ENCODE peak calls at places on chromosomes 7 and 10, in eight cellular contexts. V is ovary, P is heart right ventricle, Z is right lobe of liver, M is OCI-LY7, H is PC-3, O is K562, T is neural progenitor cell. A is an unnamed sample. For H3K4me1, the result is how much of the 10 kb centered on the place peaks cover.

GRCh38 chr7:5419523-5420107 is 4.0 kb downstream of the TNRC18 start:
- DNase-seq in M (no peak), T (peak), V (no peak), P (peak), Z (no peak), H (peak), O (no peak), A (no peak)

GRCh38 chr7:31122649-31123058 is 70.5 kb downstream of the ADCYAP1R1 start:
- DNase-seq in H (peak), V (peak), T (peak), P (peak), Z (no peak), M (peak), O (peak), A (peak)

GRCh38 chr7:26637610-26638009 is 226.8 kb downstream of the SKAP2 start:
- DNase-seq in H (no peak), O (no peak), P (no peak), Z (no peak), V (no peak), T (no peak), M (no peak), A (no peak)

GRCh38 chr7:128827248-128827958 is 2.8 kb upstream of the FLNC start:
- DNase-seq in P (peak), Z (peak), T (peak), H (peak), O (peak), M (no peak), V (no peak), A (no peak)

GRCh38 chr10:33066558-33067236 is 108.7 kb upstream of the ITGB1 start:
- DNase-seq in Z (no peak), O (no peak), P (no peak), M (no peak), T (no peak), V (no peak), H (peak), A (no peak)

GRCh38 chr7:542131-542934 is 22.7 kb upstream of the PDGFA start:
- DNase-seq in M (no peak), V (no peak), Z (no peak), O (no peak), T (peak), P (peak), H (no peak), A (peak)

GRCh38 chr10:35324196-35324595 is 12.1 kb upstream of the CCNY start:
- DNase-seq in H (peak), O (no peak), V (no peak), M (no peak), Z (no peak), P (no peak), T (no peak), A (no peak)

GRCh38 chr7:42868456-42868855 is 43.4 kb downstream of the C7orf25 start:
- DNase-seq in T (no peak), O (no peak), M (no peak), P (no peak), Z (no peak), H (no peak), V (no peak), A (no peak)

GRCh38 chr7:100127866-100128601 is 1.3 kb downstream of the MBLAC1 start:
- DNase-seq in P (no peak), O (no peak), T (peak), M (peak), V (no peak), H (peak), Z (no peak), A (no peak)

GRCh38 chr7:80206763-80207162 is 72.1 kb downstream of the GNAI1 start:
- DNase-seq in V (no peak), T (no peak), P (no peak), H (no peak), O (no peak), M (no peak), Z (no peak), A (no peak)

GRCh38 chr10:4512557-4513286 is 313.3 kb upstream of the AKR1E2 start:
- DNase-seq in Z (no peak), M (peak), V (no peak), H (peak), P (peak), O (no peak), T (peak), A (peak)

GRCh38 chr7:125279956-125280355 is 350.3 kb upstream of the POT1 start:
- DNase-seq in O (no peak), V (no peak), H (no peak), P (no peak), Z (no peak), M (no peak), T (no peak), A (no peak)

GRCh38 chr10:132575320-132576201 is 38.0 kb downstream of the INPP5A start:
- DNase-seq in O (no peak), H (peak), Z (peak), V (peak), P (no peak), M (no peak), T (no peak), A (no peak)

GRCh38 chr10:92931597-92931996 is 83.3 kb downstream of the EXOC6 start:
- DNase-seq in H (no peak), V (no peak), P (no peak), T (no peak), M (no peak), O (no peak), Z (no peak), A (no peak)

GRCh38 chr7:31776616-31777015 is 89.6 kb downstream of the PPP1R17 start:
- DNase-seq in T (peak), Z (no peak), H (peak), O (no peak), P (no peak), M (no peak), V (no peak), A (no peak)

GRCh38 chr10:79268100-79268670 is 79.1 kb upstream of the PPIF start:
- DNase-seq in T (no peak), V (no peak), Z (no peak), O (no peak), M (no peak), H (peak), P (no peak), A (no peak)

GRCh38 chr7:101159696-101160674 is 5.4 kb downstream of the VGF start:
- DNase-seq in H (peak), T (no peak), O (no peak), P (no peak), V (no peak), M (no peak), Z (no peak), A (no peak)

GRCh38 chr10:37488792-37489657 is 363.6 kb downstream of the ANKRD30A start:
- DNase-seq in P (no peak), Z (no peak), O (no peak), V (no peak), T (no peak), M (no peak), H (peak), A (no peak)

GRCh38 chr10:13102002-13102794 is 2.2 kb downstream of the OPTN start:
- DNase-seq in Z (peak), T (no peak), O (no peak), P (peak), M (no peak), H (no peak), V (no peak), A (no peak)

GRCh38 chr10:58399410-58399809 is 14.2 kb downstream of the TFAM start:
- DNase-seq in M (no peak), P (no peak), T (no peak), H (peak), V (no peak), O (no peak), Z (no peak), A (no peak)

GRCh38 chr10:97648557-97649404 is 8.3 kb downstream of the PI4K2A start:
- DNase-seq in H (peak), V (no peak), M (no peak), Z (no peak), O (peak), P (no peak), T (no peak), A (no peak)

GRCh38 chr10:113322843-113323242 is 230.0 kb upstream of the HABP2 start:
- DNase-seq in Z (no peak), P (no peak), M (no peak), V (no peak), O (no peak), T (no peak), H (no peak), A (peak)

GRCh38 chr7:142784096-142784495 is 13.3 kb downstream of the PRSS2 start:
- DNase-seq in P (no peak), V (no peak), O (no peak), H (peak), T (no peak), Z (no peak), M (peak), A (no peak)

GRCh38 chr7:158345731-158346130 is 241.9 kb downstream of the PTPRN2 start:
- DNase-seq in Z (no peak), O (no peak), V (no peak), H (no peak), T (no peak), M (no peak), P (no peak), A (no peak)

GRCh38 chr7:6139189-6139996 is 108.2 kb downstream of the ANKRD61 start:
- DNase-seq in T (no peak), Z (no peak), M (no peak), P (no peak), V (no peak), O (no peak), H (no peak), A (no peak)

GRCh38 chr10:34581871-34582532 is 233.1 kb downstream of the PARD3 start:
- DNase-seq in Z (no peak), O (no peak), P (no peak), T (no peak), V (no peak), H (peak), M (no peak), A (no peak)

GRCh38 chr10:25453619-25454018 is 278.8 kb downstream of the GPR158 start:
- DNase-seq in V (no peak), P (no peak), T (no peak), M (no peak), Z (no peak), O (no peak), H (no peak), A (no peak)

GRCh38 chr10:100528885-100529472 is 692 bp downstream of the NDUFB8 start:
- DNase-seq in M (peak), T (peak), V (no peak), O (peak), H (no peak), P (no peak), Z (no peak), A (peak)

GRCh38 chr7:29193316-29194205 is 1.0 kb upstream of the CHN2 start:
- DNase-seq in V (no peak), Z (no peak), M (no peak), O (no peak), T (peak), P (no peak), H (no peak), A (no peak)

GRCh38 chr10:117175901-117176534 is 21.3 kb upstream of the KCNK18 start:
- DNase-seq in P (peak), Z (no peak), M (peak), H (peak), V (peak), O (peak), T (peak), A (peak)

GRCh38 chr10:3099291-3100092 is 32.1 kb downstream of the PFKP start:
- DNase-seq in H (no peak), V (no peak), M (no peak), Z (no peak), O (no peak), T (no peak), P (no peak), A (no peak)

GRCh38 chr10:129993621-129994020 is 29.5 kb upstream of the EBF3 start:
- DNase-seq in Z (no peak), V (no peak), H (peak), P (no peak), O (no peak), M (no peak), T (no peak), A (no peak)

GRCh38 chr10:104330168-104331117 is 7.8 kb downstream of the ITPRIP start:
- DNase-seq in O (no peak), M (no peak), Z (no peak), P (no peak), V (peak), T (no peak), H (peak), A (no peak)

GRCh38 chr7:86975449-86975848 is 84.0 kb downstream of the ELAPOR2 start:
- DNase-seq in H (no peak), T (no peak), Z (no peak), O (no peak), M (no peak), V (no peak), P (no peak), A (no peak)

DNA sequence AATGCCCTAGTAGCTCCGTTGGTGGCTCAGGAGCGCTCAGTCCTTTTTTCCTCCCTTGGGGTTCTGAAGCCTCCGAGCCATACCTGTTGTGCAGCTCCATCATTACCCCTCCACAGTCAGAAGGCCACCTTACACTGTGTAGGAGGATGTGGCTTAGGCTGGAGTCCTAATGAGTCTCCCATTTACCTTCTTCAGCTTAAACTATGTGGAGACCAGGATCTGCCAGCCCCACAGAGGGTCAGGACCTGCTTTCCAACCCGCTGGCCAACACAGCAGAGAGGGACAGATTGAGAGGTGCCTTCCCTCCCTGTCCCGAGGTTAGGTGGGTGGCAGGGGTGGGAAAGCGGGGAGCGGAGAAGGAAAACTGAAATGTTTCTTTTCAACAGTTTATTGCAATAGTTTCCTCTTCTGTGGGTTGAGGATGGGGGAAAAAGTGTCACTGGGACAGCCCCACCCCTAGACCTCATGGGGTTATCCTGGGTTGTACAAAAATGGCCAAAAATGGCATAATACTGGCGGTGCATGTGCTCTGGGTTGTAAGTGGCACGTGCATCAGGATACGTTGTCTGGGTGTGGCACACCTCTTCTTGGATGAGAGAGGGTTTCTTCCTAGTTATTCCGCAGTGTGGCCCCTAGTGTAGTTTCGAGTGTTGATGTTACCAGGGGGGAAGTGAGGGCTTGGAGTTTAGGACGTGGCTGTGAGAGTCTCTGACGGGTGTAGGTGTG is 31.5 kb downstream of the TSPAN14 start:
- DNase-seq in M (no peak), T (no peak), Z (no peak), O (no peak), H (no peak), P (no peak), V (no peak), A (no peak)
- H3K4me1 ChIP-seq in M (under half), T (under half), Z (half or more), O (under half), H (under half), P (under half), V (under half), A (half or more)

GRCh38 chr10:125144693-125145623 is 15.4 kb downstream of the CTBP2 start:
- DNase-seq in H (no peak), O (peak), Z (no peak), P (no peak), T (peak), M (peak), V (no peak), A (peak)
- H3K4me1 ChIP-seq in H (under half), O (half or more), Z (under half), P (under half), T (under half), M (under half), V (under half), A (half or more)

DNA sequence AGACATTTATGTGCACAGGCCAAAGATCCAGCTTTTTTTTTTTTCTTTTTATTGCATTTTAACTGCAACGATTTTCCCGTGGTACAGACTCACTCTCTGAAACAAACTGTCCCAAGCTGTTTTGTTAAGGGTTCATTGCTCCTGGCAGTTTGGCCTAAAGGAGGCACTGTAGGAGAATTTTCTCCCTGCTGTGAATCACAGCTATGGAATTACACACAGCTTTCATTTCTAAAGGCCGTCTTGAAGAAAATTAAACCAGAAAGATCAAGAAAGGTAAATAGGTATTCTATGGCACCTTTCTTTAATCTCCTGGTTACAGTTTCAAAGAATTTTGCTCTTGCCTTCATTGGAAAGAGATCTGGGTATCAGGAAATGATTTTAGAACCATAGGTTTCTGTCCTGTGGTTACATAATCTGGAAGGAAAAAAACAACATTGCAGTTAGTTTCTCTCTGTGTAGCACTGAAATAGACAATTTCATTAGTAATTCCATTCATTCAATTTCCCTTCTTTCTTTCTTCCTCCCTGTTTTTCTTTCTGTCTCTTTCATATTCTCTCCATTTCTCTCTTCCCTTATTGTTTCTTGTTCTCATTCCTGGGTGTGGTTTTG is 51.2 kb downstream of the PDK4 start:
- DNase-seq in Z (no peak), H (peak), P (no peak), O (no peak), M (no peak), T (peak), V (peak), A (no peak)
- H3K4me1 ChIP-seq in Z (half or more), H (under half), P (under half), O (under half), M (under half), T (under half), V (under half), A (half or more)

DNA sequence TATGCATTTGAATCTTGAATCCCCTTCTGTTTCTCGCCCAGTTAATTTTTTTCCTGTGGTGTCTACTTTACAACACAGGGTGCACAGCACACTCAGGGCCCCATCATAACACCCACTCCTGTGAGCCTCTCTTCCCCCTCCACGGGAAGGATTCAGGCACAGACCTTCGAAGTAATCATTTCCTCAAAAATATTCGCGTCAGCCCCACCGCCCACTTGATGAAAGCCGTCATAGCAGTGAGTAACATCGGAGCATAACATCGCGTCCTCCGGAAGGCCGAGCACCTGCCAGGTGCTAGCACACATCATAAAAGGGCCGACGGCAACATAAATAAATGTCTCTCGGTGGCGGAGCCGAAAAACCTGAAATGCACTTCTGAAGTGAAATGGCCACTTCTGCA is 201.7 kb upstream of the ADARB2 start:
- DNase-seq in O (no peak), M (no peak), T (no peak), H (no peak), V (no peak), Z (no peak), P (no peak), A (no peak)
- H3K4me1 ChIP-seq in O (under half), M (under half), T (under half), H (under half), V (under half), Z (under half), P (under half), A (under half)

DNA sequence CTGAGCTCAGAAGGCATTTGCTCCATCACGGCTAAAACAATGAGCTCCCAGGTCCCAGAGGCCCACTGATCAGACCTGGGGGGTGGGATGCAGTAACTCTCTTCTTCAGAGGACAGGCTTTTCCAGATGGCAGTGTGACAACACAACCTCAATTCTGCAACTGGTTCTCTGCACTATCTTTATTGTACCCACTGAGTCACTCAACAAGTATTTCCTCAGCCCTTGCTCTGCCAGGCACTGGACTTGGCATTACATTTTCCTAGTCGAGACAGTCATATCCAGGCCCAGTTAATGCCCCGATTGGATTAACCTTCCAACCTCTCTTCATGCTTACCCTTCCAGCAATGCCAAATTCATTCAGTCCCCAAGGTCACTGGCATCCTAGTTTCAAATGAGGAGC is 72.6 kb downstream of the JAZF1 start:
- DNase-seq in P (no peak), T (no peak), M (no peak), V (no peak), O (no peak), Z (no peak), H (peak), A (no peak)
- H3K4me1 ChIP-seq in P (under half), T (under half), M (under half), V (under half), O (under half), Z (under half), H (under half), A (under half)

DNA sequence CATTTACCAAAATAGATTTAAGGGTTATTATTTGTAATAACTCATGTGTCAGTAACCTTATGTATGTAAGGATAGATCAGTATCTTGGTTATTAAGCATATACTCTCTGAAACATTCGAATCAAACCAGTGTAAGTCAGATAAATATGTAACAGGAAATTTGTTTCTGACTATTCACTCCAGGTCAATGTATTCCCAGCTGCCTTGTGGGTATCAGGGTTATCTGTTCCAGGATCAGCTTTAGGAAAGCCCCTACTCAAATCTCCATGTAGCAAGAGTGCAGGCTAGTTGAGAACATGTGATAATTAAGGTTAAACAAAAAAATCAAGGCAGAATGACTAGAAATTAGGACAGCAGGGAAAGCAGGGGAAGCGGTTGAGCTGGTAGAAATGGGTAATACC is 201.7 kb downstream of the AUTS2 start:
- DNase-seq in T (no peak), Z (no peak), P (no peak), V (no peak), H (no peak), O (no peak), M (no peak), A (no peak)
- H3K4me1 ChIP-seq in T (under half), Z (under half), P (under half), V (under half), H (under half), O (under half), M (half or more), A (under half)